ENCODE peak calls at places on chromosomes 4 and X, in seven cellular contexts. H is CD8-positive, alpha-beta memory T cell; P is activated T-cell treated with anti-CD3 and anti-CD28 coated beads for 48 hours; M is H9; J is activated CD4-positive, alpha-beta T cell treated with anti-CD3 and anti-CD28 coated beads, Interleukin-2, amount 50 U/mL, for 48 hours; N is A673; R is ovary. B is an unnamed sample.

GRCh38 chr4:80182237-80182866 is 15.0 kb upstream of the PRDM8 start:
- DNase-seq in H (peak; percentile 53), P (no peak), M (no peak), J (no peak), N (no peak), R (peak; percentile 22), B (no peak)

GRCh38 chrX:83022020-83022419 is 486.1 kb upstream of the POU3F4 start:
- DNase-seq in H (no peak), P (no peak), M (no peak), J (no peak), N (no peak), R (no peak), B (no peak)

GRCh38 chrX:115713465-115713864 is 152.5 kb downstream of the PLS3 start:
- DNase-seq in H (no peak), P (no peak), M (no peak), J (no peak), N (no peak), R (no peak), B (no peak)

GRCh38 chr4:11399461-11399971 is 29.2 kb downstream of the HS3ST1 start:
- DNase-seq in H (no peak), P (no peak), M (no peak), J (no peak), N (no peak), R (no peak), B (no peak)

GRCh38 chr4:139686130-139686529 is 20.5 kb downstream of the MGST2 start:
- DNase-seq in H (no peak), P (no peak), M (no peak), J (no peak), N (no peak), R (no peak), B (no peak)

GRCh38 chr4:71293705-71294104 is 45.1 kb upstream of the SLC4A4 start:
- DNase-seq in H (no peak), P (no peak), M (no peak), J (no peak), N (no peak), R (no peak), B (no peak)

GRCh38 chrX:19811807-19812604 is 75.4 kb downstream of the SH3KBP1 start:
- DNase-seq in H (no peak), P (no peak), M (no peak), J (no peak), N (no peak), R (no peak), B (no peak)

GRCh38 chrX:135931644-135932487 is 38.4 kb downstream of the SAGE1 start:
- DNase-seq in H (peak; percentile 42), P (peak; percentile 22), M (peak; percentile 63), J (peak; percentile 41), N (peak; percentile 33), R (peak; percentile 19), B (peak; percentile 25)

GRCh38 chr4:176742211-176742610 is 50.5 kb downstream of the VEGFC start:
- DNase-seq in H (no peak), P (no peak), M (no peak), J (no peak), N (no peak), R (no peak), B (no peak)

GRCh38 chr4:47852121-47852520 is 14.3 kb upstream of the CORIN start:
- DNase-seq in H (no peak), P (no peak), M (no peak), J (no peak), N (peak; percentile 28), R (no peak), B (no peak)

GRCh38 chr4:84852081-84852480 is 114.4 kb downstream of the WDFY3 start:
- DNase-seq in H (no peak), P (no peak), M (no peak), J (no peak), N (no peak), R (no peak), B (no peak)

GRCh38 chr4:48578132-48578964 is 88.3 kb downstream of the ZAR1 start:
- DNase-seq in H (peak; percentile 63), P (peak; percentile 8), M (peak; percentile 37), J (peak; percentile 26), N (peak; percentile 76), R (peak; percentile 21), B (peak; percentile 41)

GRCh38 chrX:48471504-48471903 is 1.4 kb upstream of the SLC38A5 start:
- DNase-seq in H (no peak), P (no peak), M (no peak), J (no peak), N (no peak), R (no peak), B (no peak)

GRCh38 chr4:19736968-19737756 is 514.5 kb upstream of the SLIT2 start:
- DNase-seq in H (no peak), P (no peak), M (no peak), J (no peak), N (no peak), R (no peak), B (no peak)

GRCh38 chrX:132809581-132809980 is 148.8 kb downstream of the HS6ST2 start:
- DNase-seq in H (no peak), P (no peak), M (no peak), J (no peak), N (no peak), R (no peak), B (no peak)

GRCh38 chrX:9940397-9940796 is 26.8 kb upstream of the CLDN34 start:
- DNase-seq in H (no peak), P (no peak), M (no peak), J (no peak), N (no peak), R (no peak), B (no peak)

GRCh38 chr4:5456296-5456845 is 252.0 kb downstream of the EVC2 start:
- DNase-seq in H (no peak), P (no peak), M (no peak), J (no peak), N (no peak), R (no peak), B (no peak)

GRCh38 chr4:115159141-115159540 is 45.7 kb upstream of the NDST4 start:
- DNase-seq in H (no peak), P (no peak), M (no peak), J (no peak), N (no peak), R (no peak), B (no peak)

GRCh38 chr4:100754741-100755140 is 236.9 kb upstream of the EMCN start:
- DNase-seq in H (no peak), P (no peak), M (no peak), J (no peak), N (no peak), R (no peak), B (no peak)

GRCh38 chrX:13764765-13765164 is 30.2 kb downstream of the OFD1 start:
- DNase-seq in H (no peak), P (no peak), M (peak; percentile 69), J (no peak), N (no peak), R (no peak), B (no peak)

GRCh38 chrX:113743069-113743468 is 840.8 kb upstream of the HTR2C start:
- DNase-seq in H (no peak), P (no peak), M (no peak), J (no peak), N (no peak), R (no peak), B (no peak)

GRCh38 chrX:26649534-26649933 is 433.6 kb downstream of the MAGEB5 start:
- DNase-seq in H (no peak), P (no peak), M (no peak), J (no peak), N (peak; percentile 51), R (no peak), B (no peak)

B was measured in stimulated activated CD4-positive, alpha-beta T cell treated with anti-CD3 and anti-CD28 coated beads, Interleukin-2, amount 100 ng/mL, for 48 hours.